ENCODE peak calls at places on chromosomes 13 and 19, in six cellular contexts. R is uterus, U is pancreas, V is adrenal gland, Z is progenitor cell of endocrine pancreas, A is foreskin fibroblast. F is an unnamed sample.

GRCh38 chr13:52405369-52405766 is 604 bp downstream of the THSD1 start:
- DNase-seq in V (no peak), R (no peak), A (no peak), U (no peak), Z (no peak), F (no peak)

GRCh38 chr19:48405850-48406249 is 12.4 kb downstream of the GRIN2D start:
- DNase-seq in A (no peak), U (no peak), R (no peak), V (no peak), Z (no peak), F (no peak)

GRCh38 chr13:99907627-99908026 is 63.9 kb downstream of the ZIC5 start:
- DNase-seq in A (no peak), U (no peak), R (no peak), V (no peak), Z (no peak), F (no peak)

GRCh38 chr19:52391135-52391534 is 6.5 kb upstream of the ZNF528 start:
- DNase-seq in R (no peak), Z (no peak), U (no peak), A (peak), V (no peak), F (no peak)

GRCh38 chr13:24168392-24168750 is 7.9 kb downstream of the SPATA13 start:
- DNase-seq in V (peak), Z (no peak), A (no peak), R (no peak), U (no peak), F (no peak)

GRCh38 chr13:113474179-113474578 is 16.3 kb downstream of the DCUN1D2 start:
- DNase-seq in R (no peak), A (peak), Z (no peak), U (no peak), V (peak), F (no peak)

GRCh38 chr13:96994849-96995243 is 570 bp upstream of the OXGR1 start:
- DNase-seq in Z (no peak), V (no peak), R (no peak), U (no peak), A (no peak), F (no peak)

GRCh38 chr13:40236566-40237168 is 429.8 kb downstream of the FOXO1 start:
- DNase-seq in A (peak), R (peak), Z (no peak), U (no peak), V (no peak), F (no peak)

GRCh38 chr13:51523082-51523518 is 61.2 kb upstream of the WDFY2 start:
- DNase-seq in V (peak), U (no peak), R (peak), A (peak), Z (no peak), F (no peak)

GRCh38 chr13:41694902-41695301 is 237.6 kb downstream of the RGCC start:
- DNase-seq in R (peak), Z (no peak), U (no peak), V (peak), A (peak), F (peak)

GRCh38 chr19:15631817-15632216 is 8.9 kb upstream of the CYP4F3 start:
- DNase-seq in Z (no peak), V (no peak), U (no peak), R (no peak), A (no peak), F (no peak)

GRCh38 chr13:42412812-42413795 is 141.2 kb downstream of the AKAP11 start:
- DNase-seq in R (no peak), V (no peak), Z (no peak), U (no peak), A (no peak), F (no peak)

GRCh38 chr13:108315273-108315672 is 45.8 kb downstream of the TNFSF13B start:
- DNase-seq in A (no peak), Z (no peak), U (no peak), R (no peak), V (no peak), F (no peak)

GRCh38 chr19:12794196-12794921 is 3.1 kb downstream of the JUNB start:
- DNase-seq in U (no peak), A (no peak), R (no peak), Z (no peak), V (no peak), F (no peak)

GRCh38 chr13:63012016-63012415 is 1596.4 kb upstream of the PCDH20 start:
- DNase-seq in R (no peak), A (no peak), U (no peak), V (no peak), Z (no peak), F (no peak)

GRCh38 chr13:39776439-39776838 is 121.0 kb downstream of the COG6 start:
- DNase-seq in V (no peak), A (peak), U (no peak), R (no peak), Z (no peak), F (no peak)

GRCh38 chr13:32917504-32917903 is 98.7 kb upstream of the KL start:
- DNase-seq in A (no peak), R (no peak), U (no peak), Z (no peak), V (no peak), F (no peak)

GRCh38 chr19:3801412-3802096 is 15.4 kb upstream of the MATK start:
- DNase-seq in A (peak), U (peak), Z (no peak), R (no peak), V (no peak), F (no peak)

GRCh38 chr13:42876810-42877550 is 95.6 kb downstream of the FAM216B start:
- DNase-seq in A (peak), Z (no peak), R (no peak), U (no peak), V (no peak), F (no peak)

GRCh38 chr13:21541271-21541670 is 62.7 kb downstream of the MICU2 start:
- DNase-seq in U (no peak), R (no peak), Z (no peak), A (no peak), V (no peak), F (no peak)

GRCh38 chr19:46716013-46716671 is 772 bp downstream of the PRKD2 start:
- DNase-seq in U (peak), A (peak), R (no peak), Z (peak), V (no peak), F (no peak)

GRCh38 chr19:8484331-8484894 is 18.0 kb downstream of the PRAM1 start:
- DNase-seq in U (peak), R (no peak), A (no peak), V (peak), Z (no peak), F (no peak)

GRCh38 chr19:28878862-28879566 is 333.9 kb downstream of the UQCRFS1 start:
- DNase-seq in V (peak), R (peak), Z (peak), U (no peak), A (peak), F (peak)

GRCh38 chr13:89977203-89977602 is 1370.3 kb upstream of the MIR17HG start:
- DNase-seq in U (no peak), Z (no peak), R (no peak), V (no peak), A (no peak), F (no peak)

GRCh38 chr13:44015133-44015532 is 135.4 kb downstream of the LACC1 start:
- DNase-seq in A (no peak), U (no peak), R (no peak), V (no peak), Z (no peak), F (no peak)

DNA sequence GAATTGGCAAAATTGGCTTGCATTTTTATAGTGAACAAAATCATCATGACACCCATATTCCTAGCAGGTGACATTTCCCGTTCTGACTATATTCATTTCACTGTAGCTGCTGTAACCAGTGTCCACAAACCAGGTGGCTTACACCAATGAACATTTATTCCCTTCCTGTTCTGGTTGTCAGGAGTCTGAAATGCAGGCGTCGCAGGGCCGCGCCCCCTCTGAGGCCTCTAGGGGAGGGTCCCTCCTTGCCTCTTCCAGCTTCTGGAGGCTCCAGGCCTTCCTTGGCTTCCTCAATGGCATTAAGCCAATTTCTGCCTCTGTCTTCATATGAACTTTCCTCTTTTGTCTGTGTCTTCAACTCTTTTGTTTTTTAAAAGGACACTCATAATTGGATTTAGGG is 6.5 kb upstream of the RLN3 start:
- DNase-seq in A (no peak), U (no peak), V (no peak), Z (no peak), R (no peak), F (no peak)
- TF ChIP-seq CTCF in A (no peak), U (no peak), V (no peak), Z (no peak), R (no peak), F (no peak)

GRCh38 chr19:572140-572890 is at the start of gene BSG:
- DNase-seq in U (peak), V (peak), A (peak), R (peak), Z (peak), F (peak)

GRCh38 chr19:574658-575526 is 2.5 kb downstream of the BSG start:
- DNase-seq in V (peak), A (peak), Z (no peak), U (peak), R (no peak), F (no peak)

GRCh38 chr19:570315-570714 is 2.1 kb upstream of the BSG start:
- DNase-seq in A (no peak), V (no peak), U (no peak), Z (no peak), R (no peak), F (no peak)

GRCh38 chr19:572891-573825 is 762 bp downstream of the BSG start:
- DNase-seq in U (peak), R (peak), Z (no peak), V (peak), A (peak), F (no peak)

DNA sequence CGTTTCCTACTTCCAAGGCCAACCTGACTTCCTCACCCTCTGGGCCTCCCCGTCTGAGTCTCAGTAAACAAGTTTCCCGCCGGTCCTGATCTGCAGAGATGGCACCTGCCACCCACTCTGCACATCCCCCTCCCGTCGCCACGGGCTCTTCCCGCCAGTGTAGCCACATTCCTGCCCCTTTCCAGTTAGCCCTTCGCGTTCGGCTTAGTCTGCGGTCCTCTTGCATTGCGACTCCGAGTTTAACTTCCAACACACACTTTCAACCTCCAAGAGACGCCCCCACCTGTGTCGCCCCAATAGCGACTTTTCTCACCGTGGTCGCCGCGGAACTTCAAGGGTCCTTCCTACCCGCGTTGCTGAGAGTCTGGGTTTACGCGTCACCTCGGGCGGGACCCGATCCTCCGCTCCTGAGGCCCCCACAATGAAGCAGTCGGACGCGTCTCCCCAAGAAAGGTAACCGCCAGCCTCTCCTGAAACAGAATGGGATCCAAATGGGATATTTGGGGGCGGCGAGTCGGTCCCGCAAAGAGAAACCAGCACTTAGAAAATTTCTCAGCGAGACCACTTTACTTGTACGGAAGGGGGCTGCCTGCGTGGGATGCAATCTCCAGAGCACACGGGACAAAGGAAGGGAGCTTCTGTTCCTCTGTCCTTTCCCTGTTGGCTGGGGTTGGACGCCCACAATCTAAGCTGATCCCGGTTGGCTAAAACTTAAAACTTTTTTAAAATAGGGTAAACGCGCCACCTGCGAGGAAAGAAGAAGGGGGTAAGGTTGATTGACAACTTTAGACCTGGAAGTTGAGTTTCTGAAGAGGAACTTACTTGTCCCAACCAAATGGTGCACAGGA is 1.0 kb upstream of the BSG start:
- DNase-seq in U (no peak), R (no peak), Z (no peak), A (peak), V (peak), F (no peak)
- TF ChIP-seq CTCF in U (no peak), R (no peak), Z (no peak), A (no peak), V (no peak), F (no peak)

DNA sequence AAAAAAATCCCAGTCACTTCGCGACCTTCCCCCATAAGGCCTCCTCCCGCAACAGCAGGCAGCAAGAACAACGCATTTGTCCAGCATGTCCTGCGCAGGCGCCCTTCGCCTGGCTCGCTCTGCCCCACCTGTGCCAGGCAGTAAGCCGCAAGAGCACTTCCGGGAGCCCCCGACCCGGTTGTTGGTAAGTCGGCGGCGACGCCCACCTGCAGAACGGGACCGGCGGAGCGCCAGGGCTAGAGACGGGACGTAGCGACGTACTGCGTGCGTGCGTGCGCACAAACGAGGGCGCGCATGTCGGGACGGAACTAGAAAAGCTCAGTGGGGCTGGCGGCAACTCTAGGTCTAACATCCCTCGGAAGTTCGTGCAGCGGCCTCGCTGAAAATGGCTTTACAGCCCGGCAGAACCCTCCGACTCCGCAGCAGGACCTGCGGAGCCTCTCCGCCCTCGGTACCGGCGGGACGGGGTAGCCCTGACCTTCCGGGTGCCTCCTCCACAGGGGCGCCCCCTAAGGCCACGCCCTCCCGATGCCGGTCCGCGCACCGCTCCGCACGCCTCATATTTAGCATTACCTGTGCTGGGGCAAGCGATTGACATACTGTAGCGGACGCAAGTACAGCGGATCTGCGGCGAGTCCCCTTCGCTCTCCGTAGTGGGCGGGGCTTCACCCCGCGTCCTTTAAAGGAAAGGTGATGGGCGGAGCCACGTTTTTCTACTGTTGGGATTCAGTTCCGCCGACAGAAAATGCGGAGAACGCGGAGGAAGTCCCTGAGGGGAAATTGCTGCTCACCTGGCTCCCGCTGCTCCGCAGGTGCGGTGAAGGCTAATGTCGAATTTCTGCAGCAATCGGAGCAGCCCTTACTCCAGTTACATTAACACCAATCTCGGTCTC is at the start of gene MTIF3:
- DNase-seq in Z (peak), V (peak), A (peak), U (peak), R (peak), F (peak)
- TF ChIP-seq CTCF in Z (no peak), V (no peak), A (no peak), U (no peak), R (no peak), F (no peak)

GRCh38 chr19:58549664-58550361 is 5.1 kb downstream of the CHMP2A start:
- DNase-seq in R (no peak), Z (no peak), A (no peak), U (no peak), V (no peak), F (no peak)
- TF ChIP-seq CTCF in R (no peak), Z (no peak), A (no peak), U (no peak), V (no peak), F (no peak)

GRCh38 chr13:98384739-98385138 is 192.2 kb downstream of the STK24 start:
- DNase-seq in R (no peak), Z (no peak), A (peak), V (peak), U (no peak), F (no peak)

GRCh38 chr13:98390086-98390697 is 186.7 kb downstream of the STK24 start:
- DNase-seq in V (no peak), U (no peak), Z (no peak), R (no peak), A (peak), F (no peak)

GRCh38 chr13:98389319-98389718 is 187.6 kb downstream of the STK24 start:
- DNase-seq in A (no peak), R (no peak), V (no peak), Z (no peak), U (no peak), F (no peak)

GRCh38 chr13:98385591-98385990 is 191.3 kb downstream of the STK24 start:
- DNase-seq in V (no peak), Z (no peak), U (no peak), R (no peak), A (no peak), F (no peak)

DNA sequence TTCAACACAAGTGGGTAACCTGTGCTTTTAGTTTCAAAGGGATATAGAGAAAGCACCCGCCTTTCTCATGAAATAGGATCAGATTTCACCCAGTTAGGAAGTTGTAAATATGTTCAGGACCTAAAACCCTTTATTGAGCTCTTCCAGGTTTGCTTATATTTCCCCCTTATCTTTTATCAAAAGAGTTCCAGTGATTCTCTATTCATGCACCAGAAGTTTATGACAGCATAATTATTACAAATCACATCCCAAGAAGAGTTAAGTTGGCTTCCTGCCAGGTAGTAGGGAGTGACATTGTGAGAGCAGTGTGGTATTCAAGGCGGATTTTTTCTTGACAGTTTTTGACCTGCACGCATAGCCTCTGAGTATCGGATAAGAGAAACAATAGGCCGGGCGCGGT is 190.3 kb downstream of the STK24 start:
- DNase-seq in Z (no peak), V (no peak), U (no peak), R (no peak), A (no peak), F (no peak)
- TF ChIP-seq CTCF in Z (no peak), V (no peak), U (no peak), R (no peak), A (no peak), F (no peak)

GRCh38 chr13:93254775-93255174 is 28.2 kb downstream of the GPC6 start:
- DNase-seq in R (no peak), A (no peak), Z (no peak), U (no peak), V (no peak), F (no peak)
- TF ChIP-seq CTCF in R (no peak), A (no peak), Z (no peak), U (no peak), V (no peak), F (no peak)

GRCh38 chr13:91185294-91185863 is 162.1 kb upstream of the MIR17HG start:
- DNase-seq in A (no peak), V (no peak), U (no peak), Z (no peak), R (no peak), F (no peak)
- TF ChIP-seq CTCF in A (no peak), V (no peak), U (no peak), Z (peak), R (no peak), F (no peak)